ENCODE peak calls at places on chromosomes 4 and X, in eight cellular contexts. R, O, U, W, K, I, Z and Q are unnamed samples.

GRCh38 chr4:38621004-38621684 is 42.9 kb upstream of the KLF3 start:
- DNase-seq in R (no peak), I (peak; percentile 87), W (no peak), U (no peak), Z (no peak), K (no peak), O (no peak), Q (peak; percentile 63)

GRCh38 chr4:15037923-15038541 is 35.8 kb downstream of the CPEB2 start:
- DNase-seq in K (no peak), I (peak; percentile 22), U (no peak), Z (no peak), O (no peak), W (no peak), R (no peak), Q (peak; percentile 73)

GRCh38 chrX:103399744-103400143 is 23.4 kb downstream of the BEX3 start:
- DNase-seq in O (no peak), R (no peak), W (no peak), Z (no peak), K (no peak), U (no peak), I (no peak), Q (peak; percentile 44)

GRCh38 chr4:165299399-165300060 is 27.9 kb upstream of the MSMO1 start:
- DNase-seq in U (no peak), O (no peak), W (no peak), K (no peak), Z (no peak), R (no peak), I (no peak), Q (no peak)

GRCh38 chrX:40844476-40844875 is 109.1 kb upstream of the MED14 start:
- DNase-seq in U (no peak), I (peak; percentile 58), Z (no peak), R (no peak), O (no peak), K (no peak), W (no peak), Q (no peak)

GRCh38 chrX:100587846-100588245 is 3.1 kb downstream of the TNMD start:
- DNase-seq in W (no peak), O (no peak), K (no peak), Z (no peak), U (no peak), R (no peak), I (no peak), Q (no peak)

GRCh38 chrX:39480966-39481365 is 616.8 kb downstream of the BCOR start:
- DNase-seq in Z (no peak), I (no peak), R (no peak), O (no peak), W (no peak), K (no peak), U (no peak), Q (no peak)

GRCh38 chr4:53705972-53706371 is 114.7 kb upstream of the LNX1 start:
- DNase-seq in K (no peak), O (no peak), U (no peak), Z (no peak), I (no peak), R (no peak), W (no peak), Q (no peak)

GRCh38 chr4:137471895-137472294 is 60.4 kb downstream of the PCDH18 start:
- DNase-seq in O (no peak), K (no peak), Z (no peak), U (no peak), I (peak; percentile 46), R (no peak), W (no peak), Q (peak; percentile 26)

GRCh38 chrX:34638116-34638515 is 19.0 kb downstream of the TMEM47 start:
- DNase-seq in Z (no peak), R (no peak), K (no peak), I (peak; percentile 54), W (no peak), U (peak; percentile 53), O (no peak), Q (peak; percentile 29)

GRCh38 chr4:87032884-87033533 is 98.2 kb downstream of the AFF1 start:
- DNase-seq in U (no peak), R (no peak), O (no peak), W (peak; percentile 61), K (no peak), Z (no peak), I (peak; percentile 83), Q (peak; percentile 82)

GRCh38 chr4:76308548-76308947 is 2.0 kb downstream of the STBD1 start:
- DNase-seq in W (no peak), K (no peak), U (peak; percentile 24), Z (no peak), R (no peak), I (no peak), O (no peak), Q (no peak)

GRCh38 chrX:153667281-153667831 is 6.3 kb downstream of the PNCK start:
- DNase-seq in U (no peak), O (no peak), I (no peak), Z (no peak), R (no peak), W (no peak), K (no peak), Q (no peak)

GRCh38 chrX:108090474-108091265 is 672 bp downstream of the PSMD10 start:
- DNase-seq in W (no peak), O (no peak), Z (no peak), I (peak; percentile 44), R (no peak), K (no peak), U (peak; percentile 35), Q (peak; percentile 37)

GRCh38 chr4:24434193-24434728 is 150.1 kb downstream of the DHX15 start:
- DNase-seq in O (no peak), R (no peak), Z (no peak), W (no peak), U (no peak), I (no peak), K (no peak), Q (no peak)

GRCh38 chr4:128031756-128032384 is 29.2 kb upstream of the LARP1B start:
- DNase-seq in O (no peak), Z (no peak), I (peak; percentile 52), R (no peak), W (no peak), U (no peak), K (no peak), Q (peak; percentile 34)

GRCh38 chr4:11130195-11130975 is 298.3 kb downstream of the HS3ST1 start:
- DNase-seq in K (no peak), I (peak; percentile 8), R (no peak), W (peak; percentile 86), U (no peak), O (no peak), Z (no peak), Q (peak; percentile 72)

GRCh38 chr4:16707874-16708273 is 190.6 kb downstream of the LDB2 start:
- DNase-seq in W (no peak), U (no peak), I (peak; percentile 83), K (no peak), R (no peak), O (no peak), Z (no peak), Q (peak; percentile 94)

GRCh38 chrX:16665089-16665488 is 15.1 kb downstream of the S100G start:
- DNase-seq in K (no peak), O (no peak), I (peak; percentile 81), Z (no peak), U (no peak), R (no peak), W (peak; percentile 35), Q (peak; percentile 62)

GRCh38 chr4:69760455-69760854 is at the start of gene SULT1B1:
- DNase-seq in O (peak; percentile 8), U (peak; percentile 25), I (peak; percentile 43), R (no peak), W (peak; percentile 46), K (no peak), Z (peak; percentile 31), Q (peak; percentile 56)